ENCODE peak calls at places on chromosomes 2 and 18, in nine cellular contexts. Y is thoracic aorta, O is heart left ventricle, Z is neural progenitor cell, C is tibial artery, S is fibroblast of lung, M is MM.1S, Q is neuronal stem cell, L is SJSA1. D is an unnamed sample.
A peak's percentile ranks its signal among the peaks of the same experiment; 100 is the strongest.

GRCh38 chr18:48905541-48905940 is 45.2 kb downstream of the SMAD7 start:
- DNase-seq in Y (no peak), O (no peak), Z (no peak), C (no peak), S (no peak), M (no peak), Q (no peak), L (no peak), D (no peak)

GRCh38 chr2:132669854-132670103 is 226 bp downstream of the LYPD1 start:
- DNase-seq in Y (no peak), O (no peak), Z (peak; percentile 84), C (no peak), S (no peak), M (no peak), Q (peak; percentile 44), L (no peak), D (no peak)

GRCh38 chr2:9668686-9669338 is 38.0 kb upstream of the YWHAQ start:
- DNase-seq in Y (no peak), O (no peak), Z (no peak), C (no peak), S (peak; percentile 47), M (no peak), Q (no peak), L (no peak), D (no peak)

GRCh38 chr2:64695656-64696310 is 42.1 kb upstream of the SERTAD2 start:
- DNase-seq in Y (no peak), O (no peak), Z (no peak), C (no peak), S (no peak), M (no peak), Q (no peak), L (no peak), D (no peak)

GRCh38 chr2:200335657-200336056 is 29.2 kb downstream of the SPATS2L start:
- DNase-seq in Y (no peak), O (no peak), Z (no peak), C (no peak), S (no peak), M (no peak), Q (no peak), L (no peak), D (no peak)

GRCh38 chr2:240205348-240205747 is 64.9 kb upstream of the OTOS start:
- DNase-seq in Y (no peak), O (no peak), Z (peak; percentile 58), C (no peak), S (peak; percentile 51), M (no peak), Q (no peak), L (peak; percentile 69), D (peak; percentile 85)

GRCh38 chr2:146873056-146873455 is 971.8 kb upstream of the ACVR2A start:
- DNase-seq in Y (no peak), O (no peak), Z (no peak), C (no peak), S (no peak), M (no peak), Q (no peak), L (no peak), D (no peak)

GRCh38 chr2:100182494-100183355 is 40.3 kb upstream of the AFF3 start:
- DNase-seq in Y (no peak), O (peak; percentile 52), Z (peak; percentile 73), C (no peak), S (no peak), M (no peak), Q (peak; percentile 41), L (no peak), D (no peak)

GRCh38 chr18:61169386-61169785 is 163.8 kb upstream of the CDH20 start:
- DNase-seq in Y (no peak), O (no peak), Z (no peak), C (no peak), S (no peak), M (no peak), Q (no peak), L (no peak), D (no peak)

GRCh38 chr2:198287706-198288105 is 483.3 kb downstream of the PLCL1 start:
- DNase-seq in Y (no peak), O (no peak), Z (no peak), C (no peak), S (no peak), M (no peak), Q (no peak), L (no peak), D (no peak)

GRCh38 chr2:238449909-238450417 is 23.2 kb downstream of the ASB1 start:
- DNase-seq in Y (no peak), O (peak; percentile 66), Z (no peak), C (peak; percentile 84), S (peak; percentile 66), M (no peak), Q (no peak), L (no peak), D (peak; percentile 78)

GRCh38 chr2:216590780-216591179 is 42.4 kb upstream of the IGFBP2 start:
- DNase-seq in Y (no peak), O (peak; percentile 25), Z (no peak), C (no peak), S (peak; percentile 66), M (no peak), Q (no peak), L (no peak), D (no peak)

GRCh38 chr2:11234309-11234708 is 79.0 kb downstream of the SLC66A3 start:
- DNase-seq in Y (no peak), O (no peak), Z (no peak), C (no peak), S (peak; percentile 53), M (peak; percentile 10), Q (no peak), L (no peak), D (no peak)

GRCh38 chr2:24971300-24971549 is 530 bp downstream of the DNAJC27 start:
- DNase-seq in Y (no peak), O (no peak), Z (no peak), C (no peak), S (no peak), M (no peak), Q (no peak), L (no peak), D (no peak)

GRCh38 chr18:77131100-77131651 is 1.4 kb downstream of the MBP start:
- DNase-seq in Y (no peak), O (peak; percentile 61), Z (peak; percentile 19), C (no peak), S (peak; percentile 32), M (no peak), Q (no peak), L (no peak), D (peak; percentile 61)

GRCh38 chr2:118148133-118148532 is 59.9 kb downstream of the INSIG2 start:
- DNase-seq in Y (no peak), O (no peak), Z (no peak), C (no peak), S (no peak), M (no peak), Q (no peak), L (no peak), D (no peak)

GRCh38 chr2:78780321-78780720 is 245.2 kb upstream of the REG3G start:
- DNase-seq in Y (no peak), O (no peak), Z (no peak), C (no peak), S (no peak), M (no peak), Q (no peak), L (no peak), D (no peak)

GRCh38 chr2:202911203-202911512 is 315 bp downstream of the WDR12 start:
- DNase-seq in Y (no peak), O (no peak), Z (no peak), C (no peak), S (no peak), M (no peak), Q (no peak), L (no peak), D (no peak)

GRCh38 chr2:164538250-164538866 is 82.9 kb downstream of the GRB14 start:
- DNase-seq in Y (no peak), O (no peak), Z (peak; percentile 62), C (no peak), S (peak; percentile 27), M (peak; percentile 57), Q (peak; percentile 26), L (no peak), D (no peak)

GRCh38 chr2:47456851-47457250 is 53.9 kb downstream of the MSH2 start:
- DNase-seq in Y (no peak), O (no peak), Z (no peak), C (no peak), S (no peak), M (no peak), Q (no peak), L (no peak), D (no peak)
- H3K9me3 ChIP-seq in Y (no peaks in the 10 kb centered on the region), O (no peaks in the 10 kb centered on the region), Z (no peaks in the 10 kb centered on the region), C (no peaks in the 10 kb centered on the region), S (no peaks in the 10 kb centered on the region), M (no peaks in the 10 kb centered on the region), Q (peaks cover 3% of the 10 kb centered on the region), L (no peaks in the 10 kb centered on the region), D (no peaks in the 10 kb centered on the region)

DNA sequence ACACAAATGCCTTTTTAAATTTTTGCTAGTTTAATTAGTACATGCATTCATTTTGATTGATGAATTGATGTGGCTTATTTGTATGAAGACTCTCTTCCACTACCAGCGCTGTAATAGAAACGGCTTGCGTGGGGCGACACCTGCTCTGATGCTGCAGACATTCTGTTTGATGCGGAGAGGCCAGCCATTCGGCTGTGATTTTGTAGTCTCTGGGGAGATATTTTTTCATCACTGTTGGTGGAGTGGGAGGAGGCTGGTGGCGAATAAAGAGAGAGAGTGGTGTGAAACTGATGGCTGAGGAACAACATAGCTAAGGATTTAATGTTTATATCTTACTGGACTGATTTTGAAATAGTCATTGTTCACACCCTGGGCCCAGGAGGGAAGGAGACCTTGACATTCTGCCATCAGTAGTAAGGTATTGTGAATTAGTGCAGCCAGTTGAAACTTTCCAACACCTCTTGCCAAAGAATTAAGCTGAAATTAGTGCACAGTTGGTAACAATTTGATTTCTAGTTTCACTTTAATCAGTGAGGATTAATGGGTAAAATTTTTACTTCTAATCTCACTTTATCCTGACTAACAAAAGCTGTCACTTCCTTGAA is 224.1 kb downstream of the MTX2 start:
- DNase-seq in Y (no peak), O (no peak), Z (no peak), C (no peak), S (no peak), M (no peak), Q (no peak), L (no peak), D (no peak)
- H3K27ac ChIP-seq in Y (no peak overlapping the region), O (peak overlapping the region; percentile 61), Z (no peak overlapping the region), C (no peak overlapping the region), S (no peak overlapping the region), M (no peak overlapping the region), Q (no peak overlapping the region), L (no peak overlapping the region), D (peak overlapping the region; percentile 30)

DNA sequence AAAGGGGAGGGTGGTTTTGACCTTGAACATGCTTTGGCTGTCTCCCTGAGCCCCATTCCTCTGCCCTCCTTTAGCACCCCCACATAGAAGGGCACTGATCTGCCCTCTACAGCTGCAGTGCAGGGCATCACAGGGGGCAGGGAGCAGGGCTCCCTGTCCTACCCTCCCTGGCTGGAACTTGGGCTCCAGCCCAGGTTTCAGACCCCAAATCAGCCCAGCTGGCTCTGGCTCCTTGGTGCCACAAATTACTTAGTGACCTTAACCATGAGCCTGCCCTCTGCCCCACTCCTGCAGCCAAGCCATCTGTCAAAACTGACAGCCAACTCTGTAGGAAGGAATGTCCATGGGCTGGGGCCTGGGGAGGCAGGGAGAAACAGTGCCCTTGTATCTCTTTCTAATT is 105.6 kb downstream of the MAPK4 start:
- DNase-seq in Y (no peak), O (peak; percentile 74), Z (no peak), C (no peak), S (no peak), M (no peak), Q (no peak), L (no peak), D (no peak)
- H3K9me3 ChIP-seq in Y (peaks cover 3% of the 10 kb centered on the region), O (no peaks in the 10 kb centered on the region), Z (no peaks in the 10 kb centered on the region), C (no peaks in the 10 kb centered on the region), S (no peaks in the 10 kb centered on the region), M (no peaks in the 10 kb centered on the region), Q (peaks cover 14% of the 10 kb centered on the region), L (no peaks in the 10 kb centered on the region), D (no peaks in the 10 kb centered on the region)

GRCh38 chr18:34659579-34660517 is 50.2 kb upstream of the DTNA start:
- DNase-seq in Y (peak; percentile 83), O (peak; percentile 82), Z (peak; percentile 75), C (peak; percentile 90), S (peak; percentile 98), M (no peak), Q (peak; percentile 57), L (peak; percentile 95), D (peak; percentile 87)
- H3K27ac ChIP-seq in Y (peak overlapping the region; percentile 81), O (peak overlapping the region; percentile 89), Z (no peak overlapping the region), C (peak overlapping the region; percentile 77), S (peak overlapping the region; percentile 77), M (no peak overlapping the region), Q (peak overlapping the region; percentile 39), L (peak overlapping the region; percentile 82), D (peak overlapping the region; percentile 93)

D was measured in psoas muscle.